ENCODE peak calls at places on chromosomes 16 and 17, in four cellular contexts. V is stimulated activated naive CD8-positive, alpha-beta T cell treated with anti-CD3 and anti-CD28 coated beads, Interleukin-15, Interleukin-2, amounts not matched to agents 100 U/mL and 50 U/mL, for 24 hours; S is stimulated activated CD4-positive, alpha-beta T cell treated with anti-CD3 and anti-CD28 coated beads, Interleukin-15, amount 100 ng/mL, for 1 hour; M is stimulated activated CD8-positive, alpha-beta memory T cell treated with anti-CD3 and anti-CD28 coated beads, Interleukin-15, amount 100 ng/mL, for 4 hours. B is an unnamed sample.

GRCh38 chr16:30149250-30149885 is 26.3 kb upstream of the MAPK3 start:
- DNase-seq in S (no peak), M (no peak), V (no peak), B (no peak)

GRCh38 chr17:69640073-69640472 is 225.6 kb downstream of the MAP2K6 start:
- DNase-seq in M (no peak), S (no peak), V (no peak), B (no peak)

GRCh38 chr17:52606098-52606497 is 447.6 kb upstream of the CA10 start:
- DNase-seq in S (no peak), V (no peak), M (no peak), B (no peak)

GRCh38 chr16:81568749-81569087 is 124.1 kb downstream of the CMIP start:
- DNase-seq in V (no peak), S (no peak), M (no peak), B (no peak)

GRCh38 chr17:82910770-82911169 is 70.9 kb upstream of the ZNF750 start:
- DNase-seq in V (no peak), M (no peak), S (no peak), B (no peak)

GRCh38 chr16:86714166-86714565 is 135.8 kb downstream of the FOXL1 start:
- DNase-seq in V (no peak), M (no peak), S (no peak), B (no peak)

GRCh38 chr17:5592382-5592781 is 8.1 kb upstream of the NLRP1 start:
- DNase-seq in V (no peak), S (no peak), M (no peak), B (peak)

GRCh38 chr16:64590516-64590915 is 531.3 kb downstream of the CDH11 start:
- DNase-seq in S (no peak), V (no peak), M (no peak), B (no peak)

GRCh38 chr17:5770556-5771270 is 186.4 kb upstream of the NLRP1 start:
- DNase-seq in M (no peak), V (no peak), S (no peak), B (no peak)

GRCh38 chr17:18285296-18285695 is 24.8 kb downstream of the MIEF2 start:
- DNase-seq in M (no peak), S (no peak), V (no peak), B (no peak)